ENCODE peak calls at places on chromosomes 16 and 17, in ten cellular contexts. W, S, V, F, P, K, B, I, X and R are unnamed samples.

GRCh38 chr17:28723159-28723835 is 2.7 kb downstream of the TLCD1 start:
- DNase-seq in W (no peak), S (no peak), V (no peak), F (no peak), P (no peak), K (no peak), B (no peak), I (no peak), X (no peak), R (no peak)

GRCh38 chr17:37779554-37779953 is 34.7 kb upstream of the HNF1B start:
- DNase-seq in W (no peak), S (no peak), V (no peak), F (peak), P (no peak), K (no peak), B (no peak), I (no peak), X (no peak), R (no peak)

GRCh38 chr16:49652441-49653175 is 203.3 kb downstream of the ZNF423 start:
- DNase-seq in W (no peak), S (no peak), V (peak), F (no peak), P (no peak), K (no peak), B (no peak), I (no peak), X (peak), R (peak)

GRCh38 chr17:59825533-59826316 is 67.0 kb downstream of the TUBD1 start:
- DNase-seq in W (no peak), S (no peak), V (no peak), F (peak), P (no peak), K (no peak), B (no peak), I (no peak), X (no peak), R (no peak)

GRCh38 chr17:80792373-80792781 is 199.3 kb upstream of the CHMP6 start:
- DNase-seq in W (no peak), S (no peak), V (no peak), F (no peak), P (no peak), K (no peak), B (no peak), I (no peak), X (no peak), R (no peak)

GRCh38 chr16:53893731-53894435 is 189.9 kb downstream of the FTO start:
- DNase-seq in W (no peak), S (no peak), V (no peak), F (peak), P (peak), K (no peak), B (peak), I (no peak), X (peak), R (no peak)

GRCh38 chr16:10964891-10965326 is 20.5 kb downstream of the CLEC16A start:
- DNase-seq in W (no peak), S (no peak), V (no peak), F (no peak), P (no peak), K (no peak), B (no peak), I (no peak), X (no peak), R (no peak)

GRCh38 chr17:12421646-12422306 is 243.9 kb upstream of the MYOCD start:
- DNase-seq in W (no peak), S (no peak), V (no peak), F (peak), P (no peak), K (no peak), B (no peak), I (no peak), X (no peak), R (no peak)

GRCh38 chr17:56172517-56172982 is 19.3 kb downstream of the ANKFN1 start:
- DNase-seq in W (no peak), S (peak), V (no peak), F (peak), P (peak), K (no peak), B (no peak), I (no peak), X (no peak), R (no peak)

GRCh38 chr17:63991611-63992010 is 6.5 kb upstream of the PRR29 start:
- DNase-seq in W (no peak), S (no peak), V (no peak), F (no peak), P (no peak), K (no peak), B (no peak), I (no peak), X (no peak), R (no peak)

GRCh38 chr16:4339455-4339854 is 11.7 kb downstream of the PAM16 start:
- DNase-seq in W (no peak), S (no peak), V (no peak), F (no peak), P (no peak), K (no peak), B (no peak), I (no peak), X (no peak), R (no peak)

GRCh38 chr16:57479043-57479421 is 7.3 kb downstream of the DOK4 start:
- DNase-seq in W (peak), S (no peak), V (no peak), F (no peak), P (no peak), K (no peak), B (no peak), I (no peak), X (no peak), R (no peak)

GRCh38 chr17:42279776-42280630 is 3.8 kb upstream of the STAT5B start:
- DNase-seq in W (no peak), S (no peak), V (no peak), F (no peak), P (no peak), K (no peak), B (no peak), I (no peak), X (peak), R (no peak)

GRCh38 chr17:76598004-76598439 is 12.4 kb upstream of the ST6GALNAC2 start:
- DNase-seq in W (no peak), S (peak), V (no peak), F (no peak), P (no peak), K (no peak), B (no peak), I (no peak), X (no peak), R (no peak)

GRCh38 chr16:71626018-71626857 is at the start of gene MARVELD3:
- DNase-seq in W (no peak), S (peak), V (no peak), F (no peak), P (peak), K (peak), B (no peak), I (peak), X (no peak), R (peak)

GRCh38 chr16:74431516-74431915 is 10.2 kb upstream of the CLEC18B start:
- DNase-seq in W (no peak), S (no peak), V (no peak), F (no peak), P (no peak), K (no peak), B (no peak), I (no peak), X (no peak), R (no peak)

GRCh38 chr16:66481081-66481942 is 54.2 kb downstream of the BEAN1 start:
- DNase-seq in W (no peak), S (no peak), V (no peak), F (no peak), P (no peak), K (no peak), B (no peak), I (no peak), X (no peak), R (no peak)

GRCh38 chr16:6066601-6067000 is 969.0 kb upstream of the EEF2KMT start:
- DNase-seq in W (no peak), S (no peak), V (no peak), F (peak), P (no peak), K (no peak), B (no peak), I (no peak), X (no peak), R (no peak)

GRCh38 chr16:89502319-89502843 is 5.8 kb upstream of the SPG7 start:
- DNase-seq in W (no peak), S (no peak), V (no peak), F (peak), P (peak), K (peak), B (no peak), I (no peak), X (no peak), R (peak)

GRCh38 chr17:71111945-71112344 is 942.6 kb downstream of the KCNJ2 start:
- DNase-seq in W (no peak), S (no peak), V (no peak), F (no peak), P (no peak), K (no peak), B (no peak), I (no peak), X (no peak), R (no peak)

GRCh38 chr16:15879255-15879804 is 9.1 kb downstream of the CEP20 start:
- DNase-seq in W (no peak), S (no peak), V (peak), F (peak), P (no peak), K (no peak), B (peak), I (no peak), X (no peak), R (no peak)

GRCh38 chr17:27929990-27930389 is 36.8 kb upstream of the LYRM9 start:
- DNase-seq in W (no peak), S (no peak), V (no peak), F (peak), P (no peak), K (no peak), B (no peak), I (no peak), X (no peak), R (no peak)

GRCh38 chr16:69049146-69049545 is 56.3 kb upstream of the HAS3 start:
- DNase-seq in W (no peak), S (no peak), V (no peak), F (peak), P (no peak), K (no peak), B (no peak), I (no peak), X (no peak), R (no peak)

GRCh38 chr17:51748749-51749604 is 409.5 kb downstream of the CA10 start:
- DNase-seq in W (no peak), S (no peak), V (no peak), F (no peak), P (no peak), K (no peak), B (no peak), I (no peak), X (no peak), R (no peak)

GRCh38 chr16:29310852-29311314 is 95.6 kb downstream of the NPIPB11 start:
- DNase-seq in W (no peak), S (no peak), V (no peak), F (no peak), P (peak), K (no peak), B (no peak), I (no peak), X (no peak), R (peak)

GRCh38 chr17:6610011-6610410 is 30.5 kb downstream of the KIAA0753 start:
- DNase-seq in W (no peak), S (no peak), V (no peak), F (peak), P (no peak), K (no peak), B (no peak), I (no peak), X (no peak), R (no peak)

GRCh38 chr16:50664270-50664669 is 16.8 kb downstream of the SNX20 start:
- DNase-seq in W (no peak), S (no peak), V (no peak), F (no peak), P (no peak), K (no peak), B (no peak), I (no peak), X (no peak), R (no peak)

GRCh38 chr17:57463103-57463885 is 207.0 kb downstream of the MSI2 start:
- DNase-seq in W (no peak), S (no peak), V (peak), F (peak), P (no peak), K (no peak), B (no peak), I (no peak), X (no peak), R (no peak)

GRCh38 chr16:74309789-74310781 is 13.5 kb downstream of the PSMD7 start:
- DNase-seq in W (peak), S (peak), V (no peak), F (peak), P (peak), K (no peak), B (peak), I (no peak), X (no peak), R (peak)

GRCh38 chr16:4345439-4346204 is 5.5 kb downstream of the PAM16 start:
- DNase-seq in W (no peak), S (peak), V (no peak), F (no peak), P (no peak), K (no peak), B (no peak), I (no peak), X (peak), R (peak)

GRCh38 chr16:80804451-80805383 is at the start of gene CDYL2:
- DNase-seq in W (peak), S (no peak), V (no peak), F (peak), P (peak), K (peak), B (no peak), I (peak), X (peak), R (peak)

GRCh38 chr17:1412185-1413110 is 12.4 kb upstream of the YWHAE start:
- DNase-seq in W (no peak), S (no peak), V (no peak), F (peak), P (no peak), K (peak), B (no peak), I (no peak), X (peak), R (peak)

GRCh38 chr17:27268394-27269085 is 25.4 kb upstream of the WSB1 start:
- DNase-seq in W (no peak), S (peak), V (no peak), F (no peak), P (no peak), K (no peak), B (no peak), I (no peak), X (no peak), R (no peak)

GRCh38 chr17:73142763-73143395 is 21.9 kb upstream of the SSTR2 start:
- DNase-seq in W (no peak), S (no peak), V (no peak), F (peak), P (no peak), K (no peak), B (no peak), I (no peak), X (no peak), R (no peak)

GRCh38 chr17:49979748-49980479 is 10.9 kb downstream of the DLX4 start:
- DNase-seq in W (no peak), S (no peak), V (no peak), F (no peak), P (no peak), K (no peak), B (no peak), I (no peak), X (no peak), R (no peak)

GRCh38 chr17:72879877-72880276 is 212.6 kb downstream of the SLC39A11 start:
- DNase-seq in W (no peak), S (no peak), V (no peak), F (no peak), P (no peak), K (no peak), B (no peak), I (no peak), X (no peak), R (no peak)

GRCh38 chr16:28863929-28864886 is 565 bp downstream of the SH2B1 start:
- DNase-seq in W (no peak), S (no peak), V (no peak), F (peak), P (no peak), K (no peak), B (no peak), I (no peak), X (peak), R (peak)

GRCh38 chr16:2385441-2385840 is 43.8 kb upstream of the CCNF start:
- DNase-seq in W (no peak), S (no peak), V (no peak), F (peak), P (no peak), K (no peak), B (no peak), I (no peak), X (no peak), R (no peak)

GRCh38 chr17:16428098-16428882 is 12.9 kb downstream of the TRPV2 start:
- DNase-seq in W (peak), S (no peak), V (no peak), F (no peak), P (no peak), K (peak), B (no peak), I (no peak), X (peak), R (peak)